ENCODE peak calls at places on chromosome 7, in six cellular contexts. One of them, this sample, is unnamed. For H3K4me1, the result is how much of the 10 kb centered on the place peaks cover.

GRCh38 chr7:55526770-55527169 is 45.5 kb downstream of the VOPP1 start:
- DNase-seq in upper lobe of right lung: no peak
- DNase-seq in PC-9: no peak
- DNase-seq in body of pancreas: no peak
- DNase-seq in A549: no peak
- DNase-seq in Peyer's patch: peak
- DNase-seq in this sample: peak

GRCh38 chr7:32143271-32143670 is 73.1 kb upstream of the PDE1C start:
- DNase-seq in Peyer's patch: no peak
- DNase-seq in PC-9: no peak
- DNase-seq in A549: no peak
- DNase-seq in upper lobe of right lung: no peak
- DNase-seq in body of pancreas: no peak
- DNase-seq in this sample: no peak

GRCh38 chr7:112140600-112140999 is 65.6 kb downstream of the DOCK4 start:
- DNase-seq in body of pancreas: no peak
- DNase-seq in A549: no peak
- DNase-seq in PC-9: no peak
- DNase-seq in upper lobe of right lung: no peak
- DNase-seq in Peyer's patch: no peak
- DNase-seq in this sample: peak

GRCh38 chr7:46616636-46617035 is 695.6 kb upstream of the IGFBP3 start:
- DNase-seq in upper lobe of right lung: no peak
- DNase-seq in body of pancreas: no peak
- DNase-seq in PC-9: peak
- DNase-seq in A549: no peak
- DNase-seq in Peyer's patch: no peak
- DNase-seq in this sample: no peak

GRCh38 chr7:142383826-142384507 is 126.1 kb upstream of the PRSS58 start:
- DNase-seq in upper lobe of right lung: no peak
- DNase-seq in Peyer's patch: no peak
- DNase-seq in A549: no peak
- DNase-seq in body of pancreas: no peak
- DNase-seq in PC-9: no peak
- DNase-seq in this sample: no peak

GRCh38 chr7:22399091-22399490 is 42.1 kb upstream of the RAPGEF5 start:
- DNase-seq in Peyer's patch: no peak
- DNase-seq in A549: no peak
- DNase-seq in body of pancreas: no peak
- DNase-seq in PC-9: no peak
- DNase-seq in upper lobe of right lung: no peak
- DNase-seq in this sample: no peak

GRCh38 chr7:148882668-148883232 is 1.3 kb downstream of the EZH2 start:
- DNase-seq in A549: no peak
- DNase-seq in body of pancreas: no peak
- DNase-seq in Peyer's patch: no peak
- DNase-seq in upper lobe of right lung: no peak
- DNase-seq in PC-9: no peak
- DNase-seq in this sample: no peak

GRCh38 chr7:28613262-28613661 is 200.9 kb downstream of the CREB5 start:
- DNase-seq in Peyer's patch: no peak
- DNase-seq in PC-9: peak
- DNase-seq in upper lobe of right lung: no peak
- DNase-seq in A549: no peak
- DNase-seq in body of pancreas: no peak
- DNase-seq in this sample: peak

GRCh38 chr7:47303695-47304453 is 278.0 kb downstream of the TNS3 start:
- DNase-seq in upper lobe of right lung: no peak
- DNase-seq in A549: no peak
- DNase-seq in body of pancreas: no peak
- DNase-seq in PC-9: no peak
- DNase-seq in Peyer's patch: no peak
- DNase-seq in this sample: no peak

GRCh38 chr7:65896279-65896678 is 23.4 kb downstream of the VKORC1L1 start:
- DNase-seq in Peyer's patch: no peak
- DNase-seq in body of pancreas: no peak
- DNase-seq in upper lobe of right lung: no peak
- DNase-seq in A549: no peak
- DNase-seq in PC-9: no peak
- DNase-seq in this sample: no peak

GRCh38 chr7:118473271-118473670 is 248.8 kb downstream of the ANKRD7 start:
- DNase-seq in PC-9: no peak
- DNase-seq in Peyer's patch: no peak
- DNase-seq in upper lobe of right lung: no peak
- DNase-seq in body of pancreas: no peak
- DNase-seq in A549: no peak
- DNase-seq in this sample: no peak

GRCh38 chr7:101163281-101164070 is 1.9 kb downstream of the VGF start:
- DNase-seq in A549: peak
- DNase-seq in body of pancreas: peak
- DNase-seq in Peyer's patch: no peak
- DNase-seq in PC-9: peak
- DNase-seq in upper lobe of right lung: no peak
- DNase-seq in this sample: peak

GRCh38 chr7:109376576-109376975 is 806.9 kb downstream of the DNAJB9 start:
- DNase-seq in PC-9: no peak
- DNase-seq in A549: no peak
- DNase-seq in body of pancreas: no peak
- DNase-seq in Peyer's patch: no peak
- DNase-seq in upper lobe of right lung: no peak
- DNase-seq in this sample: no peak

GRCh38 chr7:117071597-117071996 is 118.3 kb downstream of the ST7 start:
- DNase-seq in body of pancreas: no peak
- DNase-seq in A549: no peak
- DNase-seq in Peyer's patch: no peak
- DNase-seq in upper lobe of right lung: no peak
- DNase-seq in PC-9: no peak
- DNase-seq in this sample: no peak

GRCh38 chr7:29977926-29978652 is 11.5 kb downstream of the SCRN1 start:
- DNase-seq in upper lobe of right lung: no peak
- DNase-seq in A549: peak
- DNase-seq in Peyer's patch: no peak
- DNase-seq in body of pancreas: peak
- DNase-seq in PC-9: no peak
- DNase-seq in this sample: peak

GRCh38 chr7:156509216-156509615 is 131.4 kb upstream of the RNF32 start:
- DNase-seq in A549: no peak
- DNase-seq in body of pancreas: no peak
- DNase-seq in Peyer's patch: no peak
- DNase-seq in upper lobe of right lung: no peak
- DNase-seq in PC-9: no peak
- DNase-seq in this sample: no peak

GRCh38 chr7:134671670-134672069 is 25.0 kb downstream of the BPGM start:
- DNase-seq in body of pancreas: no peak
- DNase-seq in PC-9: no peak
- DNase-seq in upper lobe of right lung: no peak
- DNase-seq in Peyer's patch: no peak
- DNase-seq in A549: no peak
- DNase-seq in this sample: peak

GRCh38 chr7:86968618-86969017 is 90.8 kb downstream of the ELAPOR2 start:
- DNase-seq in A549: no peak
- DNase-seq in PC-9: no peak
- DNase-seq in Peyer's patch: no peak
- DNase-seq in upper lobe of right lung: no peak
- DNase-seq in body of pancreas: no peak
- DNase-seq in this sample: no peak

GRCh38 chr7:143002106-143002505 is 24.8 kb downstream of the OR9A2 start:
- DNase-seq in upper lobe of right lung: no peak
- DNase-seq in body of pancreas: no peak
- DNase-seq in Peyer's patch: no peak
- DNase-seq in PC-9: no peak
- DNase-seq in A549: peak
- DNase-seq in this sample: no peak

GRCh38 chr7:15757041-15757995 is 70.8 kb upstream of the MEOX2 start:
- DNase-seq in body of pancreas: no peak
- DNase-seq in Peyer's patch: no peak
- DNase-seq in PC-9: no peak
- DNase-seq in upper lobe of right lung: no peak
- DNase-seq in A549: no peak
- DNase-seq in this sample: no peak

GRCh38 chr7:36265720-36266119 is 112.7 kb downstream of the EEPD1 start:
- DNase-seq in A549: no peak
- DNase-seq in PC-9: peak
- DNase-seq in Peyer's patch: no peak
- DNase-seq in upper lobe of right lung: no peak
- DNase-seq in body of pancreas: peak
- DNase-seq in this sample: no peak

DNA sequence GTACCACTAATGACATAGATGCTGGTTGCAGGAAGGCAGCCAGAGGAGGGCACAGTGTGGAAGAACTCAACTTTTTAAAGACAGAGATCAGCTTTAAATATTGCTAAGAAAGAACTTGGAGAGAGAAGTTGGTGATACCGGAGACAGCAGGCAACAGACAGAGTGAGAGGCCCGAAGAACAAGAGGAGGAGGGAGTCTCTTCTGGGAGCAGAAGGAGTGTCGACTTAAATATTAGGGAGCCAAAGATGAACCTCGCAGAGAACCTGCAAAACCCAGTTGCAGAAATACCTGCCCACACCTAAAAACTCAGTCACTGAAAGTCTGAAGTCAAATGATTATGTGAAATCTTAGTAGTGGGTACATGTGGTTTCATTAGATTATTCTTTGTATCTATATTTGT is 3.4 kb upstream of the WDR86 start:
- DNase-seq in A549: no peak
- DNase-seq in body of pancreas: no peak
- DNase-seq in Peyer's patch: no peak
- DNase-seq in upper lobe of right lung: no peak
- DNase-seq in PC-9: no peak
- DNase-seq in this sample: no peak
- H3K4me1 ChIP-seq in A549: under half
- H3K4me1 ChIP-seq in body of pancreas: under half
- H3K4me1 ChIP-seq in Peyer's patch: under half
- H3K4me1 ChIP-seq in upper lobe of right lung: under half
- H3K4me1 ChIP-seq in PC-9: under half
- H3K4me1 ChIP-seq in this sample: under half

GRCh38 chr7:74478671-74479065 is 25.0 kb downstream of the GTF2IRD1 start:
- DNase-seq in A549: no peak
- DNase-seq in Peyer's patch: no peak
- DNase-seq in upper lobe of right lung: no peak
- DNase-seq in PC-9: no peak
- DNase-seq in body of pancreas: no peak
- DNase-seq in this sample: no peak

GRCh38 chr7:74477188-74477587 is 23.5 kb downstream of the GTF2IRD1 start:
- DNase-seq in PC-9: peak
- DNase-seq in body of pancreas: no peak
- DNase-seq in Peyer's patch: no peak
- DNase-seq in A549: no peak
- DNase-seq in upper lobe of right lung: peak
- DNase-seq in this sample: no peak

GRCh38 chr7:74480861-74481417 is 27.2 kb downstream of the GTF2IRD1 start:
- DNase-seq in A549: peak
- DNase-seq in PC-9: no peak
- DNase-seq in upper lobe of right lung: peak
- DNase-seq in body of pancreas: peak
- DNase-seq in Peyer's patch: no peak
- DNase-seq in this sample: no peak

GRCh38 chr7:74479961-74480829 is 26.5 kb downstream of the GTF2IRD1 start:
- DNase-seq in body of pancreas: peak
- DNase-seq in Peyer's patch: no peak
- DNase-seq in A549: no peak
- DNase-seq in PC-9: no peak
- DNase-seq in upper lobe of right lung: peak
- DNase-seq in this sample: no peak

DNA sequence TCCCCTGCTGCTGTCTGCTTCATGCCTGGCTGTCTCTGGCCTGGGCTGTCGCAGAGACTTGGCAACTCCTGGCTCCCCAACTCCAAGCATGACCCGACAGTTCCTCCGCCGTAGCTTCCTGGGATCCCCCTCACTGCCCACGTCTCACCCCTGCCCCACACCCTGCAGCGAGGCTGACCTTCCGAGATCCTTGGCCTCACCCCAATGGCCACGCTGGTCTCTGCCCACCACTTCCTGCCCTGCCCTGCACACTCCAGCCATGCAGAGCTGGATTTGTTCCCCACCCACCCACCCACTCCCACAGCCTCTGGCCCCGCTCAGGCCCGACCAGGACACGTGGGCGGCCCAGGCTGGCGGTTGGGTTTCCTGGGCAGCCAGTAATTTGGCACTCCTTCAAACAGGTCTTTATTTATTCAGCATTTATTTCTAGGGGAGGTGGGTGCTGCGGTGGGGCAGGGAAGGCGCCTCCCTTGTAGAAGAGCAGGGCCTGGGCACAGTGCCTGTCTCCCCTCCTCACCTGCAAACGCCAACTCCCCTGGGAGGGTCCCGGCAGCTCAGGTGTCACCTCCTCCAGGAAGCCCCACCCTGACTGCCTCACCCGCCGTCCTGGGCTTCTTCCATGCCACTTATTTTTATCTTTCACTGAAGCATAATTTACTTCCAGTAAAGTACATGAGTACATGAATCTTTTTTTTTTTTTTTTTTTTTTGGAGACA is 25.5 kb downstream of the GTF2IRD1 start:
- DNase-seq in PC-9: no peak
- DNase-seq in body of pancreas: peak
- DNase-seq in Peyer's patch: no peak
- DNase-seq in A549: no peak
- DNase-seq in upper lobe of right lung: peak
- DNase-seq in this sample: no peak
- H3K4me3 ChIP-seq in PC-9: no peak
- H3K4me3 ChIP-seq in body of pancreas: no peak
- H3K4me3 ChIP-seq in Peyer's patch: no peak
- H3K4me3 ChIP-seq in A549: no peak
- H3K4me3 ChIP-seq in upper lobe of right lung: no peak
- H3K4me3 ChIP-seq in this sample: no peak

GRCh38 chr7:138449580-138449979 is 10.5 kb upstream of the TRIM24 start:
- DNase-seq in PC-9: no peak
- DNase-seq in upper lobe of right lung: no peak
- DNase-seq in body of pancreas: no peak
- DNase-seq in Peyer's patch: peak
- DNase-seq in A549: peak
- DNase-seq in this sample: peak
- TF ChIP-seq CTCF in PC-9: peak
- TF ChIP-seq CTCF in upper lobe of right lung: peak
- TF ChIP-seq CTCF in body of pancreas: no peak
- TF ChIP-seq CTCF in Peyer's patch: no peak
- TF ChIP-seq CTCF in A549: peak
- TF ChIP-seq CTCF in this sample: peak

GRCh38 chr7:50366311-50366710 is 61.8 kb downstream of the IKZF1 start:
- DNase-seq in upper lobe of right lung: no peak
- DNase-seq in PC-9: no peak
- DNase-seq in body of pancreas: no peak
- DNase-seq in A549: no peak
- DNase-seq in Peyer's patch: no peak
- DNase-seq in this sample: no peak

GRCh38 chr7:50363327-50364060 is 59.0 kb downstream of the IKZF1 start:
- DNase-seq in A549: no peak
- DNase-seq in Peyer's patch: no peak
- DNase-seq in body of pancreas: no peak
- DNase-seq in PC-9: no peak
- DNase-seq in upper lobe of right lung: no peak
- DNase-seq in this sample: no peak

GRCh38 chr7:50362712-50363282 is 58.3 kb downstream of the IKZF1 start:
- DNase-seq in Peyer's patch: peak
- DNase-seq in PC-9: no peak
- DNase-seq in A549: no peak
- DNase-seq in body of pancreas: no peak
- DNase-seq in upper lobe of right lung: no peak
- DNase-seq in this sample: no peak

GRCh38 chr7:50367098-50367497 is 62.6 kb downstream of the IKZF1 start:
- DNase-seq in A549: no peak
- DNase-seq in Peyer's patch: no peak
- DNase-seq in body of pancreas: no peak
- DNase-seq in PC-9: no peak
- DNase-seq in upper lobe of right lung: no peak
- DNase-seq in this sample: no peak

GRCh38 chr7:50364645-50365044 is 60.1 kb downstream of the IKZF1 start:
- DNase-seq in upper lobe of right lung: no peak
- DNase-seq in Peyer's patch: no peak
- DNase-seq in A549: no peak
- DNase-seq in PC-9: no peak
- DNase-seq in body of pancreas: no peak
- DNase-seq in this sample: no peak
- H3K4me1 ChIP-seq in upper lobe of right lung: under half
- H3K4me1 ChIP-seq in Peyer's patch: under half
- H3K4me1 ChIP-seq in A549: under half
- H3K4me1 ChIP-seq in PC-9: under half
- H3K4me1 ChIP-seq in body of pancreas: under half
- H3K4me1 ChIP-seq in this sample: under half